ENCODE peak calls at places on chromosomes 12 and 14, in four cellular contexts. One of them, this sample, is unnamed.

GRCh38 chr12:11885261-11886038 is 185.3 kb upstream of the BCL2L14 start:
- DNase-seq in K562: no peak
- DNase-seq in GM12878: no peak
- DNase-seq in H1: no peak
- DNase-seq in this sample: no peak

GRCh38 chr12:49146406-49146805 is 15.2 kb upstream of the TUBA1B start:
- DNase-seq in K562: no peak
- DNase-seq in GM12878: no peak
- DNase-seq in H1: no peak
- DNase-seq in this sample: no peak

GRCh38 chr12:132410296-132410625 is 79.7 kb upstream of the FBRSL1 start:
- DNase-seq in K562: no peak
- DNase-seq in GM12878: no peak
- DNase-seq in H1: no peak
- DNase-seq in this sample: no peak

GRCh38 chr14:68074765-68075381 is 255.3 kb downstream of the RAD51B start:
- DNase-seq in K562: no peak
- DNase-seq in GM12878: no peak
- DNase-seq in H1: no peak
- DNase-seq in this sample: no peak

GRCh38 chr12:55188974-55189556 is 31.8 kb upstream of the OR10A7 start:
- DNase-seq in K562: peak
- DNase-seq in GM12878: peak
- DNase-seq in H1: peak
- DNase-seq in this sample: peak

GRCh38 chr12:53495903-53496751 is 3.1 kb downstream of the MAP3K12 start:
- DNase-seq in K562: peak
- DNase-seq in GM12878: peak
- DNase-seq in H1: no peak
- DNase-seq in this sample: no peak

GRCh38 chr14:104546021-104546491 is 33.5 kb upstream of the C14orf180 start:
- DNase-seq in K562: no peak
- DNase-seq in GM12878: no peak
- DNase-seq in H1: no peak
- DNase-seq in this sample: peak

GRCh38 chr14:58276208-58276607 is 22.1 kb upstream of the ARID4A start:
- DNase-seq in K562: no peak
- DNase-seq in GM12878: no peak
- DNase-seq in H1: no peak
- DNase-seq in this sample: no peak

GRCh38 chr12:32151081-32151480 is 44.4 kb downstream of the BICD1 start:
- DNase-seq in K562: no peak
- DNase-seq in GM12878: no peak
- DNase-seq in H1: no peak
- DNase-seq in this sample: no peak

GRCh38 chr14:105146181-105146975 is 22.2 kb downstream of the JAG2 start:
- DNase-seq in K562: no peak
- DNase-seq in GM12878: no peak
- DNase-seq in H1: no peak
- DNase-seq in this sample: no peak

GRCh38 chr14:24108336-24108874 is 6.2 kb upstream of the DCAF11 start:
- DNase-seq in K562: no peak
- DNase-seq in GM12878: no peak
- DNase-seq in H1: no peak
- DNase-seq in this sample: no peak

GRCh38 chr12:78959556-78959955 is 95.0 kb downstream of the SYT1 start:
- DNase-seq in K562: no peak
- DNase-seq in GM12878: no peak
- DNase-seq in H1: no peak
- DNase-seq in this sample: no peak

GRCh38 chr12:26195250-26195640 is at the start of gene SSPN:
- DNase-seq in K562: no peak
- DNase-seq in GM12878: no peak
- DNase-seq in H1: no peak
- DNase-seq in this sample: peak

GRCh38 chr12:28909291-28909690 is 239.8 kb upstream of the FAR2 start:
- DNase-seq in K562: no peak
- DNase-seq in GM12878: no peak
- DNase-seq in H1: no peak
- DNase-seq in this sample: no peak

DNA sequence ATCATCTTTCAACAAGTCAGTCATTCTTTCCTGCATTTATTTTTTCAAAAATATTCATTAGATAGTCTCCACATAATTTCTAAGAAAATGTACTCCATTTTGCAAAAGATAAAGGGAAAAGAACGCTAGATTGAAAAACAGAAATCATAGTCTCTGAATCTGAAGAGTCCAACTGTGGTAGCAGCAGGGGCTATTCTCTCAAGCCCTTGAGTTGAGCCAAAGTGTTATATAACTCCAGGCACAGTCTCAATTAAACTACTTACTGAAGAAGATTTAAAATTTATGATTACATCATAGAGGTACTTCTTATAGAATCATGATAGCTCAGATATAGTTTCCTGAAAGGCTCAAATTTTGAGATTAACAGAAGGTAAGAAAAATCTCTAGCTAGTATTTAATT is 5.8 kb downstream of the LDHB start:
- DNase-seq in K562: no peak
- DNase-seq in GM12878: no peak
- DNase-seq in H1: no peak
- DNase-seq in this sample: no peak
- H3K9ac ChIP-seq in K562: no peak
- H3K9ac ChIP-seq in GM12878: no peak
- H3K9ac ChIP-seq in H1: no peak
- H3K9ac ChIP-seq in this sample: no peak

GRCh38 chr12:3456809-3457208 is 34.2 kb upstream of the PRMT8 start:
- DNase-seq in K562: no peak
- DNase-seq in GM12878: no peak
- DNase-seq in H1: peak
- DNase-seq in this sample: peak

GRCh38 chr12:3458041-3458440 is 33.0 kb upstream of the PRMT8 start:
- DNase-seq in K562: no peak
- DNase-seq in GM12878: no peak
- DNase-seq in H1: no peak
- DNase-seq in this sample: no peak

GRCh38 chr12:3463927-3464326 is 27.1 kb upstream of the PRMT8 start:
- DNase-seq in K562: no peak
- DNase-seq in GM12878: no peak
- DNase-seq in H1: no peak
- DNase-seq in this sample: no peak

GRCh38 chr12:3464561-3464960 is 26.4 kb upstream of the PRMT8 start:
- DNase-seq in K562: no peak
- DNase-seq in GM12878: no peak
- DNase-seq in H1: no peak
- DNase-seq in this sample: no peak

DNA sequence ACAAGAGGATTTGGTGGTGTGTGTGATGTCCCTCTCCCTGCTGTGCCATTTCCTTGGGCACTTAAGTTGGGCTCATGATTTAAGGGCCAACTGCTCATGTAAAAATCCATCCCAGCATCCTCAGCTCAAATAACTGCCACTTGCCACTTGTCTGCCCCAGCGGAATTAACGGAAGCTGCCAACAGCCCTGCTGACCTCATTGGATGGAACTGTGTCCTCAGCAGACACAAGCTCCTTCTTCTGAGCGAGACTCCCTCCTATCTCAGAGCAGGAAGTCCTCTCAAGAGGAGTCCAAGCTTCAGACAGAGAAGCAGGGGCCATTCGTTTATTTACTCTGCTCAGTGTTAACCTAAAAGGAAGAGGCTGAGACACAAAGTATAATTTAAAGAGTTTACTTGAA is 29.6 kb upstream of the PRMT8 start:
- DNase-seq in K562: no peak
- DNase-seq in GM12878: no peak
- DNase-seq in H1: no peak
- DNase-seq in this sample: no peak
- TF ChIP-seq NRF1 in K562: no peak
- TF ChIP-seq NRF1 in GM12878: no peak
- TF ChIP-seq NRF1 in H1: no peak
- TF ChIP-seq NRF1 in this sample: no peak

DNA sequence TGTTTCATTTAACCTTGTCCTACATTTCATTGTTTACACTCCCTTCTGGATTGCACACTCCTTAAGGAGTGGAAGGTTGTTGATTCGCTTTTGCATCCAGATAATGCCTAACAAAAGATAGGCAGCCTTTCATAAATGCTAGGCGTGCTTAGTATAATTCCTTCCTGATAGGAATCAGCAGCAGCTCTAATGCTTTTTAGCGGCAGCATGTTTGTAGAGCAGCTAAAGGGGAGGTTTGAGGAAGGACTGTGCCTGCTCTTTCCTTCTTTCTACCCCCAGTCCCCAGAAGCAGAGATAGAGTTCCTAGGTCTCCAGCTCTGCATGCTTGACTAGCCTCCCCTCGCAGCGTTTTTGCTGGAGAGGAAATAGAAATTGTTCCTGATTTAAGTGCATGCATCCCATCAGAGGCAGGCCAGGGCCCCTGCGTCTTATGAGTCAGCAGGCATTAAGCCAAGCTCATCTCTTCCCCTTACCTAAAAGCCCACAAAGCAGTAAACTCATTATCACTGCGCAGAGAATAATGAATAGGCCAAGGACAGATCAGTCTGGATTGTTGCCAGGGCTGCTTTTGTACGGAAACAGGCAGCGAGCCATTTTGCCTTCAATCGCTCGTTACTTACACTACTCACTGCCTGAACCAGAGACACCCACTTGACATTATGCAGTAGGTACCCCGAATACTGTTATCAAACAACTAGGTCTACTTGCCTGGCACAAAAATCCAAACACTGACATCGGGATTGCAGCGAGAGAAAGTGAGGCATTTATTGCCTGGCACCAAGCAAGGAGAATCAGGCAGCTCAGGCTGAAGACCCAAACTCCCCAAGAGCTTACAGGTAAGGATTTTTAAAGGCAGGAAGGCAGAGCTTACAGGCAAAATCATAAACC is 14.1 kb upstream of the TBPL2 start:
- DNase-seq in K562: peak
- DNase-seq in GM12878: no peak
- DNase-seq in H1: no peak
- DNase-seq in this sample: peak
- H3K9ac ChIP-seq in K562: no peak
- H3K9ac ChIP-seq in GM12878: no peak
- H3K9ac ChIP-seq in H1: no peak
- H3K9ac ChIP-seq in this sample: no peak

DNA sequence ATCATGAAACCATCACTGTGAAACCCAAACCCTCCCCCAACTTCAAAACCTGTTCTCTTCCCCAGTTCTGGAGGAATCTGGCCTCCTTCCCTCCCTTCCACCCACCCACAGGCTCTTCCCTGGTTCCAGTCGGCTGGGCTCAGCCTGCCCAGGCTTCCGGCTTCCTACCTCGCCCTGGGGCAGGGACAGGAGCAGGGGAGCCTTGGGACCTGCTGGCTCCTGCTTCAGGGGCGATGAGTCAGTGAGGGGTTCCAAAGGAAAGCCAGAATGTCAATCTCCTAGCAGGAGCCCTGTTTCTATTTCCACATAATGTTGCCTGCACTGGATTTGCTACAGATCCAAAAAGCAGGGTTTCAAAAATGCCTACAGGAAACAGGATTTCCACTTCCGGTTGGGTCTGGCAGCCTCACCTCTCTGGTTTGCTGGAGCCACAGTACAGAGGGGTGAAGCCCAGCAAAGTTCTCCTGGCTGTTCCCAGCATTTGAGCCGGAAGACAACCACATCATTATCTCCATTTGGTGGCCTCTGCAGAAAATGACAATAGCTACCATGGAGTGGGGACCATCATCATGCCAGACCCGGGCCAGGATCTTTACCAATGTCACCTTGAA is 278.3 kb downstream of the DPF3 start:
- DNase-seq in K562: no peak
- DNase-seq in GM12878: no peak
- DNase-seq in H1: no peak
- DNase-seq in this sample: no peak
- TF ChIP-seq NRF1 in K562: no peak
- TF ChIP-seq NRF1 in GM12878: no peak
- TF ChIP-seq NRF1 in H1: no peak
- TF ChIP-seq NRF1 in this sample: no peak

GRCh38 chr12:123097521-123098084 is 53.3 kb downstream of the PITPNM2 start:
- DNase-seq in K562: no peak
- DNase-seq in GM12878: no peak
- DNase-seq in H1: no peak
- DNase-seq in this sample: no peak

GRCh38 chr12:123099556-123100192 is 51.2 kb downstream of the PITPNM2 start:
- DNase-seq in K562: no peak
- DNase-seq in GM12878: no peak
- DNase-seq in H1: no peak
- DNase-seq in this sample: peak

GRCh38 chr12:123096159-123096558 is 54.7 kb downstream of the PITPNM2 start:
- DNase-seq in K562: no peak
- DNase-seq in GM12878: no peak
- DNase-seq in H1: no peak
- DNase-seq in this sample: no peak

GRCh38 chr12:123100882-123101281 is 50.0 kb downstream of the PITPNM2 start:
- DNase-seq in K562: no peak
- DNase-seq in GM12878: no peak
- DNase-seq in H1: no peak
- DNase-seq in this sample: no peak

DNA sequence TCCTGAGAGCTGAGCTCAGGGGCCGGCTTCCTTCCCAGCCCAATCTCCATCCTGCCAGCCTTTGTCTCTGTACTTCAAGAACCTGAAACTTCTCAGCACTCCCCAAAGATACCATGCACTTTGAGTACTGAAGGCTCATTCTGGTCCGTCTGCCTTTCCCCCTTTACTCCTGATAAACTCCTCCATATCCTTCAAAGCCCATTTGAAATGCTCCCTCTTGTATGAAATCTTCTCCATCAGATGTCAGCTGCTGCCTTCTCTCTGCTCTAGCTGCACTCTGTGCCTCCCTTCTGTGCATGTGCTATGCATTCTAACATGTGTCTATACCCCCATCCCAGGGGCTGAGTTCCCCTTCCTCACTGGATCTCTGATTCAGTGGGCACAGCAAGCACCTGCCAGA is 52.1 kb downstream of the PITPNM2 start:
- DNase-seq in K562: no peak
- DNase-seq in GM12878: no peak
- DNase-seq in H1: no peak
- DNase-seq in this sample: no peak
- H3K9ac ChIP-seq in K562: peak
- H3K9ac ChIP-seq in GM12878: no peak
- H3K9ac ChIP-seq in H1: no peak
- H3K9ac ChIP-seq in this sample: no peak

DNA sequence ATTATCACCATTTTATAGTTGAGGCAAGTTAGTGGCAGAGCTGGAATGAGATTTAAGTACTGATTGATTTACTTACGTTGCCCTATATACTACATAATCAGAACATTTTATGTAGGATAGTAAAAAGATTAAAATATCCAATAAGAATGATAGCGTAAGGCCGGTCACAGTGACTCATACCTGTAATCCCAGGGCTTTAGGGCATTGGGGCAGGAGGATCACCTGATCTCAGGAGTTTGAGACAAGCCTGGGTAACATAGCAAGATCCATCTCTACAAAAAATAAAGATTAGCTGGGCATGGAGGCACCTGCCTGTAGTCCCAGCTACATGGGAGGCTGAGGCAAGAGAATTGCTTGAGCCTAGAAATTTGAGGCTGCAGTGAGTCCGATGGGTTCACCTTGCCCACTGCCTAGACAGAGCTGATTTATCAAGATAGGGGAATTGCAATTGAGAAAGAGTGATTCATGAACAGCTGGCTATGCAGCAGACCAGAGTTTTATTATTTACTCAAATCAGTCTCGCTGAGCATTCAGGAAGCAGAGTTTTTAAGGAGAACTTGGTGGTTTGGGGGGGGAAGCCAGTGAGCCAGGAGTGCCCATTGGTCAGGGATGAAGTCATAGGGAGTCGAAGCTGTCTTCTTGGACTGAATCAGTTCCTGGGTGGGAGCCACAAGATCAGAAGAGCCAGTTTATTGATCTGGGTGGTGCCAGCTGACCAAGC is 24.7 kb upstream of the SGPP1 start:
- DNase-seq in K562: no peak
- DNase-seq in GM12878: no peak
- DNase-seq in H1: no peak
- DNase-seq in this sample: no peak
- TF ChIP-seq NRF1 in K562: no peak
- TF ChIP-seq NRF1 in GM12878: no peak
- TF ChIP-seq NRF1 in H1: no peak
- TF ChIP-seq NRF1 in this sample: no peak

This sample was measured in SK-N-SH.